ENCODE peak calls at places on chromosome 19, in ten cellular contexts. R is body of pancreas, L is IMR-90, B is adrenal gland, C is thyroid gland, U is HepG2, N is stomach, A is uterus, F is transverse colon, W is esophagus muscularis mucosa. H is an unnamed sample. For H3K4me1, the result is how much of the 10 kb centered on the place peaks cover.

GRCh38 chr19:17557461-17557860 is 2.0 kb downstream of the COLGALT1 start:
- DNase-seq in R (no peak), L (no peak), B (peak), C (no peak), U (no peak), N (no peak), A (no peak), F (no peak), W (no peak), H (no peak)

GRCh38 chr19:5078666-5079409 is 109.9 kb downstream of the KDM4B start:
- DNase-seq in R (peak), L (no peak), B (no peak), C (no peak), U (no peak), N (no peak), A (no peak), F (no peak), W (no peak), H (no peak)

GRCh38 chr19:44891016-44891882 is at the start of gene TOMM40:
- DNase-seq in R (peak), L (peak), B (peak), C (no peak), U (peak), N (peak), A (no peak), F (peak), W (peak), H (no peak)

GRCh38 chr19:16457954-16458331 is 13.8 kb downstream of the EPS15L1 start:
- DNase-seq in R (no peak), L (no peak), B (no peak), C (peak), U (no peak), N (no peak), A (no peak), F (no peak), W (no peak), H (no peak)

GRCh38 chr19:18100710-18101109 is 3.1 kb downstream of the MAST3 start:
- DNase-seq in R (no peak), L (no peak), B (no peak), C (no peak), U (peak), N (no peak), A (no peak), F (no peak), W (no peak), H (no peak)

GRCh38 chr19:5200844-5201243 is 139.8 kb downstream of the PTPRS start:
- DNase-seq in R (no peak), L (no peak), B (no peak), C (no peak), U (no peak), N (no peak), A (no peak), F (no peak), W (no peak), H (no peak)

GRCh38 chr19:54436031-54436523 is 12.9 kb upstream of the LENG8 start:
- DNase-seq in R (no peak), L (no peak), B (no peak), C (no peak), U (no peak), N (no peak), A (no peak), F (no peak), W (no peak), H (no peak)

GRCh38 chr19:44677019-44677809 is 5.9 kb downstream of the CEACAM19 start:
- DNase-seq in R (no peak), L (peak), B (peak), C (no peak), U (no peak), N (no peak), A (no peak), F (no peak), W (no peak), H (no peak)

GRCh38 chr19:18650468-18651001 is 13.7 kb downstream of the KLHL26 start:
- DNase-seq in R (peak), L (peak), B (peak), C (peak), U (no peak), N (peak), A (peak), F (peak), W (peak), H (no peak)

GRCh38 chr19:5232798-5233505 is 107.7 kb downstream of the PTPRS start:
- DNase-seq in R (no peak), L (no peak), B (no peak), C (no peak), U (no peak), N (no peak), A (no peak), F (no peak), W (no peak), H (no peak)

GRCh38 chr19:18699403-18700054 is 16.0 kb downstream of the CRTC1 start:
- DNase-seq in R (no peak), L (no peak), B (no peak), C (no peak), U (no peak), N (no peak), A (no peak), F (peak), W (no peak), H (no peak)

GRCh38 chr19:47447470-47448359 is 24.0 kb downstream of the SLC8A2 start:
- DNase-seq in R (peak), L (peak), B (peak), C (no peak), U (peak), N (peak), A (no peak), F (peak), W (no peak), H (no peak)

GRCh38 chr19:48969276-48970138 is 4.4 kb downstream of the FTL start:
- DNase-seq in R (no peak), L (no peak), B (no peak), C (no peak), U (no peak), N (no peak), A (no peak), F (no peak), W (no peak), H (no peak)

GRCh38 chr19:17767559-17767958 is 16.3 kb downstream of the FCHO1 start:
- DNase-seq in R (no peak), L (no peak), B (no peak), C (no peak), U (no peak), N (no peak), A (no peak), F (no peak), W (no peak), H (no peak)

GRCh38 chr19:3284759-3285646 is 60.5 kb downstream of the CELF5 start:
- DNase-seq in R (peak), L (peak), B (peak), C (peak), U (peak), N (peak), A (peak), F (peak), W (no peak), H (no peak)

GRCh38 chr19:35908010-35908441 is at the start of gene TYROBP:
- DNase-seq in R (no peak), L (no peak), B (peak), C (no peak), U (no peak), N (no peak), A (no peak), F (no peak), W (no peak), H (no peak)
- TF ChIP-seq POLR2A in R (peak), L (no peak), B (no peak), C (no peak), U (no peak), N (no peak), A (no peak), F (peak), W (no peak), H (no peak)

DNA sequence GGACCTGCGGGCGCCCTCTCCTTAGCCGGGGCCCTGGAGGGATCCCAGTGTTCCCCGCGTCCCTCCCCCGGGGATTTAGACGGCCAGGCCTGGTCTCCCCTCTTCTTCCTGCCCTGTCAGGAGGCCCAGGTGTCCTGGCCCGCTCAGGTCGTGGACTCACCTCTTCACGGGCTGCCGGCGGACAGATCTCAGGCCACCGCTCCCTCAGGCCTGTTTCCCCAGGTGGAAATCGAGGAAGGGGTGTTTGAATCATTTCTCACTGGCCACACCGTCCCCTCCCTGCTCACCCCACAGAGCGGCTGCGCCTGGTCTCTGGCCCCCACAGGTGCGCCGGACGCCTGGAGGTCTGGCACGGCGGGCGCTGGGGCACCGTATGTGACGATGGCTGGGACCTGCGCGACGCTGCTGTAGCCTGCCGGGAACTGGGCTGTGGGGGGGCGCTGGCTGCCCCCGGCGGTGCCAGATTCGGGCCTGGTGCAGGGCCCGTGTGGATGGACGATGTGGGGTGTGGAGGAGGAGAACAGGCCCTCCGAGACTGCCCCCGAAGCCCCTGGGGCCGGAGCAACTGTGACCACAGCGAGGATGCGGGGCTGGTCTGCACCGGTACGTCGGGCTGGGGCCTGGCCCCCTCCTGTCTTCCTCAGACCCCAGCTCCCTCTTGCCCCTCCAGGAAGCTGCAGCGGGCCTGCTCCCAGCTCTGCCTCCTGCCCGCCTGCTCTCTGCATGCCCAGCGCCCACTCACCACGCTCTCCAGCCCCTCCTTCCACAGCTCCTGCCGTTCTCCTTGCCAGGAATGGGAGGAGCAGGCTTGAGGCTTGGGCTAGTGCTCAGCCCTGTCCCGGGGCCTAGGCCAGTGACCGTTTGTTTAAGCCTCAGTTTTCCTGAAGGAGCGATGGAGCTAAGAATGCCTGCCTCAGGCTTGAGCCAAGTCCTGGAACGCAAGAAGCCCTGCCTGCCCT is 2.5 kb downstream of the SSC5D start:
- DNase-seq in R (no peak), L (no peak), B (no peak), C (no peak), U (no peak), N (no peak), A (peak), F (no peak), W (no peak), H (no peak)
- H3K4me1 ChIP-seq in R (under half), L (under half), B (under half), C (under half), U (under half), N (under half), A (under half), F (under half), W (half or more), H (half or more)

GRCh38 chr19:52690395-52691214 is 44.2 kb downstream of the ZNF611 start:
- DNase-seq in R (peak), L (peak), B (peak), C (peak), U (peak), N (peak), A (peak), F (peak), W (peak), H (peak)
- TF ChIP-seq POLR2A in R (peak), L (peak), B (peak), C (peak), U (peak), N (no peak), A (peak), F (peak), W (peak), H (peak)

GRCh38 chr19:38665950-38666661 is 18.7 kb downstream of the ACTN4 start:
- DNase-seq in R (peak), L (peak), B (no peak), C (peak), U (peak), N (no peak), A (peak), F (peak), W (no peak), H (no peak)
- H3K4me1 ChIP-seq in R (half or more), L (half or more), B (half or more), C (half or more), U (half or more), N (half or more), A (half or more), F (half or more), W (half or more), H (half or more)

GRCh38 chr19:42271861-42272534 is 2.9 kb downstream of the CIC start:
- DNase-seq in R (no peak), L (no peak), B (no peak), C (no peak), U (no peak), N (no peak), A (peak), F (no peak), W (no peak), H (no peak)
- TF ChIP-seq POLR2A in R (no peak), L (no peak), B (no peak), C (no peak), U (no peak), N (no peak), A (no peak), F (no peak), W (no peak), H (no peak)

DNA sequence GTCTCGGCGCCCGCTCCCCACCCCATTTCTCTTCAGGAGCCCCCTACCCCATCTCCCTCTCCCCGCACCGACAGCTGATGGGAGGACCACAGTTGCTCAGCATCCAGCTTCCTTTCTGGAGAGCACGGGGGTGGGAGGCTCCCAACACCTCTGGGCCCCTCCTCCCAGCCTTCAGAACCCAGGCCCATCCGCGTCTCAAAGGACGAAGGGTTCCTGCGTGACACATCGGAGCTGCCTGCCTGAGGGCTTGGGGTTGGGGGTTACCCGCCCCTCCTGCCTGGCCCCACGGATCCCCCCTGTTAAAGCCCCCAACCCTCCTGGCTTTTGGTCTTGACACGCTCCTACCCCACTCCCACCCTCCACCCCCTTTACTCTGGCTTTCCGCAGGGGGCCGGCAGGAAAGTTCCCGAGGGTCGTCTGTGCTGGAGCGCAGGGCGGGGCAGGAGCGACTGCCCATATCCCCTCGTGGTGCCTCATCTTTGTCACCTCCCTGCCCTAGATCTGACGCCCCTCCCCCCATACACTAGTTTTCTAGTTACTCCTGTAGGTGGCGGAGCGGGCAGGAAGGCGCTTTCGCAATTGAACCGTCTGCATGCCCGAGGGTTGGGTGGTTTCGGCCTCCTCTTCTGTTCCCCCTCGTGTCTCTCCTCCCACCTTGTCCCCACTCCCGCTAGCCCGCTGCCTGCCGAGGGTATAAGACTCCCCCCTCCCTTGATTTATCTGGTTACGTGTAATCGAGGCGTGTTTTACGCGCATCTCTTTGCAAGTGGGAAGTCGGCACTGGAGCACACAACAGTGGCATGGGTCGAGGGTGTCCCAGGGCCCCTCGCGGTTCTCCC is 922 bp downstream of the TRAPPC5 start:
- DNase-seq in R (peak), L (peak), B (peak), C (peak), U (peak), N (peak), A (peak), F (peak), W (peak), H (no peak)
- H3K4me1 ChIP-seq in R (under half), L (under half), B (under half), C (under half), U (under half), N (under half), A (under half), F (under half), W (under half), H (under half)

DNA sequence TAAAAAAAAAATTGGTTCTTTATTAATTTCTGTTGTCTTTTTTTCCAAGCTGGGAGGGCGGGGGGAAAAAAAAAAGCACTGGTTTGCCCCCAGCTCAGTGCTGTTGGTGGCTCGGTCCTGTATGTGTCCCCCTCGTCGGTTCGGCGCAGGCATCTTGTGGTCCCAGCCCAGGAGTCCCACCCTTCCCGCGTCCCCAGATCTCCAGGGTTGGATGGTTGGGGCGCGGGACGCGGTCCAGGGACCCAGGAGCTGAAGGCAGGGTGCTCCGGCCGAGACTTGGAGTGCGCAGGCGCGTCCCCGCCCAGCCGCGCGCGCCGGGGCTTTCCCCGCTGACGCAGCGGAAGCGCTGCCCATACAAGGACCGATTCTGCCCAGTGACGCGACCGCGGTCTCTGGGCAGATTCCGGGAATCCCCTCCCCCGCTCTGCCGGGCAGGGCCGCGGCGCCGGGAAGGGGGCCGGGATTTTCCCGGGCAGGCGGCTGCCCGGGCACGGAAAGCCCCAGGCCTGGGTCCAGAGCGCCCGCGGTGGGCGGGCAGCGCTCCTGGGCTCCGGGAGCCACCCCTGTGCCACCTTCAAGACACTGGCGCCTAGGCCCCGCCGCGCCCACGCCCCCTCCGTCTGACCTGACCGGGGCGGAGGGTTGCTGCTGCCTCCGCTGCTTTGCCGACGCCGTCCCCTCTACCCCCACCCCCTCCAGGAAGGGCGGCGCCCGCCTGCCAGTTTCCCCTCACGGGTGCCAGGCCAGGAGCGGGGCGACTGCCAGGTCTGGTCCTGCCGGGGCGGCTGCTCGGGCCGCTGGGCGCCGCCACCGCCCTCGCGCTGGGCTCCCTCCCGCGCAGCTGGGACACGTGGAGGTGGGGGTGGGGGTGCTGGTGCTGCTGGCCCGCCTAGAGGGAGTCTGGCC is 2.3 kb downstream of the JUNB start:
- DNase-seq in R (peak), L (peak), B (peak), C (peak), U (peak), N (peak), A (peak), F (peak), W (peak), H (no peak)
- TF ChIP-seq POLR2A in R (peak), L (peak), B (peak), C (peak), U (peak), N (peak), A (peak), F (peak), W (peak), H (peak)

GRCh38 chr19:29666634-29667389 is 1.6 kb downstream of the PLEKHF1 start:
- DNase-seq in R (peak), L (peak), B (peak), C (peak), U (peak), N (peak), A (peak), F (peak), W (no peak), H (no peak)
- H3K4me1 ChIP-seq in R (half or more), L (under half), B (under half), C (under half), U (half or more), N (half or more), A (under half), F (half or more), W (half or more), H (half or more)

GRCh38 chr19:821228-821975 is at the start of gene PLPPR3:
- DNase-seq in R (no peak), L (no peak), B (no peak), C (no peak), U (no peak), N (no peak), A (no peak), F (no peak), W (no peak), H (no peak)
- TF ChIP-seq POLR2A in R (no peak), L (no peak), B (no peak), C (no peak), U (no peak), N (no peak), A (no peak), F (no peak), W (no peak), H (no peak)